ENCODE peak calls at places on chromosomes 13 and 19, in seven cellular contexts. S is GM03348; M is stimulated activated naive CD8-positive, alpha-beta T cell treated with anti-CD3 and anti-CD28 coated beads, Interleukin-15, amount 100 ng/mL, for 72 hours; C is AG09319; G is astrocyte of the spinal cord; B is NCI-H2081; N is T follicular helper cell. A is an unnamed sample.

GRCh38 chr13:100817897-100818296 is 143.3 kb upstream of the TMTC4 start:
- DNase-seq in S (no peak), M (no peak), C (no peak), G (no peak), B (no peak), N (no peak), A (no peak)

GRCh38 chr19:50387176-50387867 is 3.2 kb downstream of the POLD1 start:
- DNase-seq in S (no peak), M (no peak), C (no peak), G (no peak), B (no peak), N (no peak), A (peak; percentile 52)

GRCh38 chr19:14061751-14062557 is at the start of gene PALM3:
- DNase-seq in S (no peak), M (no peak), C (no peak), G (no peak), B (no peak), N (no peak), A (no peak)

GRCh38 chr19:46069841-46070341 is 29.1 kb upstream of the IGFL4 start:
- DNase-seq in S (peak; percentile 22), M (no peak), C (no peak), G (peak; percentile 89), B (no peak), N (no peak), A (peak; percentile 96)

GRCh38 chr13:49512578-49512977 is 16.8 kb downstream of the PHF11 start:
- DNase-seq in S (no peak), M (no peak), C (no peak), G (no peak), B (no peak), N (no peak), A (no peak)

GRCh38 chr19:48461982-48462655 is 6.7 kb downstream of the KCNJ14 start:
- DNase-seq in S (no peak), M (no peak), C (no peak), G (no peak), B (no peak), N (no peak), A (no peak)

GRCh38 chr13:43865892-43866291 is 13.6 kb downstream of the CCDC122 start:
- DNase-seq in S (peak; percentile 24), M (no peak), C (peak; percentile 64), G (peak; percentile 17), B (no peak), N (no peak), A (peak; percentile 36)

GRCh38 chr13:80040219-80040976 is 300.5 kb downstream of the SPRY2 start:
- DNase-seq in S (peak; percentile 62), M (no peak), C (peak; percentile 88), G (peak; percentile 95), B (no peak), N (no peak), A (peak; percentile 88)

GRCh38 chr13:27450921-27451461 is 627 bp upstream of the MTIF3 start:
- DNase-seq in S (peak; percentile 54), M (no peak), C (no peak), G (peak; percentile 57), B (no peak), N (no peak), A (peak; percentile 52)

GRCh38 chr19:40585677-40586422 is 9.2 kb downstream of the SHKBP1 start:
- DNase-seq in S (peak; percentile 41), M (no peak), C (no peak), G (peak; percentile 60), B (no peak), N (no peak), A (peak; percentile 58)

GRCh38 chr13:98809345-98809777 is 56.9 kb upstream of the SLC15A1 start:
- DNase-seq in S (no peak), M (no peak), C (no peak), G (no peak), B (no peak), N (no peak), A (no peak)

A was measured in choroid plexus epithelial cell.